ENCODE peak calls at places on chromosomes 7 and 10, in eight cellular contexts. One of them, this sample, is unnamed.

GRCh38 chr10:75972494-75973276 is 541.3 kb downstream of the LRMDA start:
- DNase-seq in GM04503: no peak
- DNase-seq in NCI-H82: peak
- DNase-seq in naive thymus-derived CD4-positive, alpha-beta T cell: no peak
- DNase-seq in endothelial cell: no peak
- DNase-seq in NCI-H1092: no peak
- DNase-seq in stimulated activated CD4-positive, alpha-beta T cell treated with anti-CD3 and anti-CD28 coated beads, Interleukin-2, amount 100 ng/mL, for 48 hours: no peak
- DNase-seq in activated CD8-positive, alpha-beta memory T cell treated with anti-CD3 and anti-CD28 coated beads, Interleukin-2, amount 10 ng/mL, durations not matched to agents 7 days and 5 days: no peak
- DNase-seq in this sample: peak

GRCh38 chr7:18086165-18087030 is 58.8 kb upstream of the PRPS1L1 start:
- DNase-seq in endothelial cell: peak
- DNase-seq in activated CD8-positive, alpha-beta memory T cell treated with anti-CD3 and anti-CD28 coated beads, Interleukin-2, amount 10 ng/mL, durations not matched to agents 7 days and 5 days: no peak
- DNase-seq in stimulated activated CD4-positive, alpha-beta T cell treated with anti-CD3 and anti-CD28 coated beads, Interleukin-2, amount 100 ng/mL, for 48 hours: no peak
- DNase-seq in naive thymus-derived CD4-positive, alpha-beta T cell: no peak
- DNase-seq in NCI-H1092: peak
- DNase-seq in GM04503: no peak
- DNase-seq in NCI-H82: peak
- DNase-seq in this sample: no peak

GRCh38 chr7:50921114-50921513 is 138.4 kb upstream of the GRB10 start:
- DNase-seq in naive thymus-derived CD4-positive, alpha-beta T cell: no peak
- DNase-seq in NCI-H1092: no peak
- DNase-seq in NCI-H82: no peak
- DNase-seq in stimulated activated CD4-positive, alpha-beta T cell treated with anti-CD3 and anti-CD28 coated beads, Interleukin-2, amount 100 ng/mL, for 48 hours: no peak
- DNase-seq in endothelial cell: no peak
- DNase-seq in GM04503: no peak
- DNase-seq in activated CD8-positive, alpha-beta memory T cell treated with anti-CD3 and anti-CD28 coated beads, Interleukin-2, amount 10 ng/mL, durations not matched to agents 7 days and 5 days: no peak
- DNase-seq in this sample: no peak

GRCh38 chr10:75208177-75208576 is 2.4 kb upstream of the VDAC2 start:
- DNase-seq in endothelial cell: no peak
- DNase-seq in GM04503: no peak
- DNase-seq in NCI-H1092: no peak
- DNase-seq in stimulated activated CD4-positive, alpha-beta T cell treated with anti-CD3 and anti-CD28 coated beads, Interleukin-2, amount 100 ng/mL, for 48 hours: no peak
- DNase-seq in naive thymus-derived CD4-positive, alpha-beta T cell: no peak
- DNase-seq in NCI-H82: no peak
- DNase-seq in activated CD8-positive, alpha-beta memory T cell treated with anti-CD3 and anti-CD28 coated beads, Interleukin-2, amount 10 ng/mL, durations not matched to agents 7 days and 5 days: peak
- DNase-seq in this sample: no peak

GRCh38 chr10:101012525-101013364 is 13.1 kb downstream of the LZTS2 start:
- DNase-seq in endothelial cell: peak
- DNase-seq in naive thymus-derived CD4-positive, alpha-beta T cell: peak
- DNase-seq in stimulated activated CD4-positive, alpha-beta T cell treated with anti-CD3 and anti-CD28 coated beads, Interleukin-2, amount 100 ng/mL, for 48 hours: peak
- DNase-seq in NCI-H1092: peak
- DNase-seq in NCI-H82: peak
- DNase-seq in GM04503: peak
- DNase-seq in activated CD8-positive, alpha-beta memory T cell treated with anti-CD3 and anti-CD28 coated beads, Interleukin-2, amount 10 ng/mL, durations not matched to agents 7 days and 5 days: peak
- DNase-seq in this sample: no peak

GRCh38 chr10:73910764-73911552 is at the start of gene PLAU:
- DNase-seq in NCI-H82: peak
- DNase-seq in stimulated activated CD4-positive, alpha-beta T cell treated with anti-CD3 and anti-CD28 coated beads, Interleukin-2, amount 100 ng/mL, for 48 hours: no peak
- DNase-seq in GM04503: no peak
- DNase-seq in activated CD8-positive, alpha-beta memory T cell treated with anti-CD3 and anti-CD28 coated beads, Interleukin-2, amount 10 ng/mL, durations not matched to agents 7 days and 5 days: peak
- DNase-seq in endothelial cell: peak
- DNase-seq in naive thymus-derived CD4-positive, alpha-beta T cell: peak
- DNase-seq in NCI-H1092: no peak
- DNase-seq in this sample: no peak

GRCh38 chr7:15851201-15851600 is 164.7 kb upstream of the MEOX2 start:
- DNase-seq in activated CD8-positive, alpha-beta memory T cell treated with anti-CD3 and anti-CD28 coated beads, Interleukin-2, amount 10 ng/mL, durations not matched to agents 7 days and 5 days: no peak
- DNase-seq in GM04503: no peak
- DNase-seq in NCI-H1092: no peak
- DNase-seq in endothelial cell: no peak
- DNase-seq in NCI-H82: peak
- DNase-seq in stimulated activated CD4-positive, alpha-beta T cell treated with anti-CD3 and anti-CD28 coated beads, Interleukin-2, amount 100 ng/mL, for 48 hours: no peak
- DNase-seq in naive thymus-derived CD4-positive, alpha-beta T cell: no peak
- DNase-seq in this sample: no peak

GRCh38 chr7:77338883-77339629 is 77.1 kb downstream of the GSAP start:
- DNase-seq in stimulated activated CD4-positive, alpha-beta T cell treated with anti-CD3 and anti-CD28 coated beads, Interleukin-2, amount 100 ng/mL, for 48 hours: no peak
- DNase-seq in activated CD8-positive, alpha-beta memory T cell treated with anti-CD3 and anti-CD28 coated beads, Interleukin-2, amount 10 ng/mL, durations not matched to agents 7 days and 5 days: no peak
- DNase-seq in endothelial cell: no peak
- DNase-seq in naive thymus-derived CD4-positive, alpha-beta T cell: no peak
- DNase-seq in NCI-H82: no peak
- DNase-seq in GM04503: no peak
- DNase-seq in NCI-H1092: no peak
- DNase-seq in this sample: no peak

GRCh38 chr10:72667207-72667864 is 24.6 kb upstream of the MCU start:
- DNase-seq in activated CD8-positive, alpha-beta memory T cell treated with anti-CD3 and anti-CD28 coated beads, Interleukin-2, amount 10 ng/mL, durations not matched to agents 7 days and 5 days: no peak
- DNase-seq in naive thymus-derived CD4-positive, alpha-beta T cell: no peak
- DNase-seq in endothelial cell: no peak
- DNase-seq in NCI-H82: no peak
- DNase-seq in stimulated activated CD4-positive, alpha-beta T cell treated with anti-CD3 and anti-CD28 coated beads, Interleukin-2, amount 100 ng/mL, for 48 hours: no peak
- DNase-seq in GM04503: no peak
- DNase-seq in NCI-H1092: no peak
- DNase-seq in this sample: no peak

GRCh38 chr7:34365011-34365410 is 293.0 kb upstream of the NPSR1 start:
- DNase-seq in endothelial cell: no peak
- DNase-seq in GM04503: no peak
- DNase-seq in NCI-H1092: no peak
- DNase-seq in NCI-H82: no peak
- DNase-seq in activated CD8-positive, alpha-beta memory T cell treated with anti-CD3 and anti-CD28 coated beads, Interleukin-2, amount 10 ng/mL, durations not matched to agents 7 days and 5 days: no peak
- DNase-seq in stimulated activated CD4-positive, alpha-beta T cell treated with anti-CD3 and anti-CD28 coated beads, Interleukin-2, amount 100 ng/mL, for 48 hours: no peak
- DNase-seq in naive thymus-derived CD4-positive, alpha-beta T cell: no peak
- DNase-seq in this sample: no peak

GRCh38 chr7:151426906-151427704 is 12.8 kb downstream of the CRYGN start:
- DNase-seq in endothelial cell: no peak
- DNase-seq in naive thymus-derived CD4-positive, alpha-beta T cell: no peak
- DNase-seq in stimulated activated CD4-positive, alpha-beta T cell treated with anti-CD3 and anti-CD28 coated beads, Interleukin-2, amount 100 ng/mL, for 48 hours: no peak
- DNase-seq in GM04503: no peak
- DNase-seq in NCI-H82: no peak
- DNase-seq in NCI-H1092: no peak
- DNase-seq in activated CD8-positive, alpha-beta memory T cell treated with anti-CD3 and anti-CD28 coated beads, Interleukin-2, amount 10 ng/mL, durations not matched to agents 7 days and 5 days: no peak
- DNase-seq in this sample: no peak

GRCh38 chr10:120741415-120741814 is 109.7 kb upstream of the WDR11 start:
- DNase-seq in stimulated activated CD4-positive, alpha-beta T cell treated with anti-CD3 and anti-CD28 coated beads, Interleukin-2, amount 100 ng/mL, for 48 hours: no peak
- DNase-seq in NCI-H1092: no peak
- DNase-seq in GM04503: no peak
- DNase-seq in NCI-H82: no peak
- DNase-seq in endothelial cell: no peak
- DNase-seq in activated CD8-positive, alpha-beta memory T cell treated with anti-CD3 and anti-CD28 coated beads, Interleukin-2, amount 10 ng/mL, durations not matched to agents 7 days and 5 days: no peak
- DNase-seq in naive thymus-derived CD4-positive, alpha-beta T cell: no peak
- DNase-seq in this sample: no peak

GRCh38 chr7:115356139-115356746 is 434.3 kb downstream of the MDFIC start:
- DNase-seq in NCI-H1092: peak
- DNase-seq in activated CD8-positive, alpha-beta memory T cell treated with anti-CD3 and anti-CD28 coated beads, Interleukin-2, amount 10 ng/mL, durations not matched to agents 7 days and 5 days: no peak
- DNase-seq in naive thymus-derived CD4-positive, alpha-beta T cell: no peak
- DNase-seq in NCI-H82: peak
- DNase-seq in stimulated activated CD4-positive, alpha-beta T cell treated with anti-CD3 and anti-CD28 coated beads, Interleukin-2, amount 100 ng/mL, for 48 hours: no peak
- DNase-seq in GM04503: no peak
- DNase-seq in endothelial cell: no peak
- DNase-seq in this sample: no peak

GRCh38 chr10:4475796-4476195 is 350.2 kb upstream of the AKR1E2 start:
- DNase-seq in NCI-H82: no peak
- DNase-seq in naive thymus-derived CD4-positive, alpha-beta T cell: no peak
- DNase-seq in GM04503: no peak
- DNase-seq in NCI-H1092: no peak
- DNase-seq in endothelial cell: no peak
- DNase-seq in stimulated activated CD4-positive, alpha-beta T cell treated with anti-CD3 and anti-CD28 coated beads, Interleukin-2, amount 100 ng/mL, for 48 hours: no peak
- DNase-seq in activated CD8-positive, alpha-beta memory T cell treated with anti-CD3 and anti-CD28 coated beads, Interleukin-2, amount 10 ng/mL, durations not matched to agents 7 days and 5 days: no peak
- DNase-seq in this sample: no peak

GRCh38 chr7:159007308-159008054 is 137.2 kb downstream of the VIPR2 start:
- DNase-seq in naive thymus-derived CD4-positive, alpha-beta T cell: no peak
- DNase-seq in NCI-H1092: peak
- DNase-seq in stimulated activated CD4-positive, alpha-beta T cell treated with anti-CD3 and anti-CD28 coated beads, Interleukin-2, amount 100 ng/mL, for 48 hours: no peak
- DNase-seq in activated CD8-positive, alpha-beta memory T cell treated with anti-CD3 and anti-CD28 coated beads, Interleukin-2, amount 10 ng/mL, durations not matched to agents 7 days and 5 days: no peak
- DNase-seq in NCI-H82: peak
- DNase-seq in endothelial cell: no peak
- DNase-seq in GM04503: no peak
- DNase-seq in this sample: no peak

This sample was measured in brain pericyte.